ENCODE peak calls at places on chromosomes 1 and 21, in five cellular contexts. One of them, this sample, is unnamed.

GRCh38 chr1:2971146-2971501 is 50.1 kb upstream of the ACTRT2 start:
- DNase-seq in spleen: peak; percentile 49
- DNase-seq in tibial artery: peak; percentile 61
- DNase-seq in brain microvascular endothelial cell: no peak
- DNase-seq in heart right ventricle: no peak
- DNase-seq in this sample: no peak

GRCh38 chr21:42523941-42524340 is 10.3 kb downstream of the SLC37A1 start:
- DNase-seq in spleen: no peak
- DNase-seq in tibial artery: peak; percentile 42
- DNase-seq in brain microvascular endothelial cell: no peak
- DNase-seq in heart right ventricle: no peak
- DNase-seq in this sample: no peak

GRCh38 chr1:116147972-116148371 is 36.8 kb downstream of the MAB21L3 start:
- DNase-seq in spleen: no peak
- DNase-seq in tibial artery: no peak
- DNase-seq in brain microvascular endothelial cell: no peak
- DNase-seq in heart right ventricle: no peak
- DNase-seq in this sample: no peak

GRCh38 chr1:77406661-77407060 is 124.8 kb downstream of the AK5 start:
- DNase-seq in spleen: no peak
- DNase-seq in tibial artery: no peak
- DNase-seq in brain microvascular endothelial cell: no peak
- DNase-seq in heart right ventricle: no peak
- DNase-seq in this sample: no peak

GRCh38 chr1:197200468-197200899 is 54.0 kb upstream of the ASPM start:
- DNase-seq in spleen: no peak
- DNase-seq in tibial artery: no peak
- DNase-seq in brain microvascular endothelial cell: no peak
- DNase-seq in heart right ventricle: peak; percentile 11
- DNase-seq in this sample: peak; percentile 61

GRCh38 chr1:1969953-1970716 is 33.5 kb downstream of the CFAP74 start:
- DNase-seq in spleen: no peak
- DNase-seq in tibial artery: no peak
- DNase-seq in brain microvascular endothelial cell: no peak
- DNase-seq in heart right ventricle: no peak
- DNase-seq in this sample: no peak

GRCh38 chr1:222464841-222465210 is 83.1 kb downstream of the HHIPL2 start:
- DNase-seq in spleen: peak; percentile 84
- DNase-seq in tibial artery: peak; percentile 72
- DNase-seq in brain microvascular endothelial cell: peak; percentile 66
- DNase-seq in heart right ventricle: peak; percentile 47
- DNase-seq in this sample: peak; percentile 82

GRCh38 chr1:114336360-114336759 is 174.6 kb downstream of the TRIM33 start:
- DNase-seq in spleen: no peak
- DNase-seq in tibial artery: no peak
- DNase-seq in brain microvascular endothelial cell: no peak
- DNase-seq in heart right ventricle: no peak
- DNase-seq in this sample: no peak

GRCh38 chr1:6316240-6317100 is 55.6 kb upstream of the GPR153 start:
- DNase-seq in spleen: no peak
- DNase-seq in tibial artery: no peak
- DNase-seq in brain microvascular endothelial cell: no peak
- DNase-seq in heart right ventricle: no peak
- DNase-seq in this sample: no peak

GRCh38 chr1:171748651-171749050 is 6.8 kb upstream of the VAMP4 start:
- DNase-seq in spleen: no peak
- DNase-seq in tibial artery: no peak
- DNase-seq in brain microvascular endothelial cell: no peak
- DNase-seq in heart right ventricle: no peak
- DNase-seq in this sample: no peak

GRCh38 chr1:97053275-97053674 is 331.7 kb downstream of the PTBP2 start:
- DNase-seq in spleen: no peak
- DNase-seq in tibial artery: no peak
- DNase-seq in brain microvascular endothelial cell: no peak
- DNase-seq in heart right ventricle: no peak
- DNase-seq in this sample: no peak

GRCh38 chr21:26127918-26128317 is 42.7 kb downstream of the APP start:
- DNase-seq in spleen: no peak
- DNase-seq in tibial artery: no peak
- DNase-seq in brain microvascular endothelial cell: peak; percentile 53
- DNase-seq in heart right ventricle: no peak
- DNase-seq in this sample: peak; percentile 54

GRCh38 chr1:23554481-23555224 is 4.6 kb downstream of the ID3 start:
- DNase-seq in spleen: peak; percentile 97
- DNase-seq in tibial artery: peak; percentile 93
- DNase-seq in brain microvascular endothelial cell: peak; percentile 85
- DNase-seq in heart right ventricle: peak; percentile 89
- DNase-seq in this sample: peak; percentile 78

GRCh38 chr21:42734323-42734971 is 81.0 kb downstream of the PDE9A start:
- DNase-seq in spleen: no peak
- DNase-seq in tibial artery: no peak
- DNase-seq in brain microvascular endothelial cell: no peak
- DNase-seq in heart right ventricle: no peak
- DNase-seq in this sample: no peak

GRCh38 chr1:246476771-246477170 is 30.3 kb downstream of the SMYD3 start:
- DNase-seq in spleen: no peak
- DNase-seq in tibial artery: no peak
- DNase-seq in brain microvascular endothelial cell: no peak
- DNase-seq in heart right ventricle: no peak
- DNase-seq in this sample: no peak

GRCh38 chr1:224393331-224393730 is 36.7 kb downstream of the CNIH4 start:
- DNase-seq in spleen: no peak
- DNase-seq in tibial artery: no peak
- DNase-seq in brain microvascular endothelial cell: no peak
- DNase-seq in heart right ventricle: no peak
- DNase-seq in this sample: no peak

GRCh38 chr1:47334765-47335435 is 1.3 kb downstream of the CMPK1 start:
- DNase-seq in spleen: no peak
- DNase-seq in tibial artery: no peak
- DNase-seq in brain microvascular endothelial cell: no peak
- DNase-seq in heart right ventricle: no peak
- DNase-seq in this sample: peak; percentile 11

GRCh38 chr1:20167126-20167525 is 18.8 kb upstream of the UBXN10 start:
- DNase-seq in spleen: no peak
- DNase-seq in tibial artery: no peak
- DNase-seq in brain microvascular endothelial cell: no peak
- DNase-seq in heart right ventricle: no peak
- DNase-seq in this sample: no peak

GRCh38 chr21:32173106-32173755 is 105.6 kb downstream of the MIS18A start:
- DNase-seq in spleen: no peak
- DNase-seq in tibial artery: no peak
- DNase-seq in brain microvascular endothelial cell: no peak
- DNase-seq in heart right ventricle: no peak
- DNase-seq in this sample: peak; percentile 22

GRCh38 chr1:36768486-36769178 is 265.7 kb downstream of the GRIK3 start:
- DNase-seq in spleen: peak; percentile 45
- DNase-seq in tibial artery: peak; percentile 50
- DNase-seq in brain microvascular endothelial cell: no peak
- DNase-seq in heart right ventricle: no peak
- DNase-seq in this sample: no peak

GRCh38 chr1:116826818-116827606 is 72.8 kb downstream of the CD2 start:
- DNase-seq in spleen: no peak
- DNase-seq in tibial artery: no peak
- DNase-seq in brain microvascular endothelial cell: peak; percentile 64
- DNase-seq in heart right ventricle: no peak
- DNase-seq in this sample: peak; percentile 74

GRCh38 chr1:233509596-233509995 is 104.3 kb upstream of the KCNK1 start:
- DNase-seq in spleen: no peak
- DNase-seq in tibial artery: no peak
- DNase-seq in brain microvascular endothelial cell: no peak
- DNase-seq in heart right ventricle: no peak
- DNase-seq in this sample: no peak

GRCh38 chr1:47483651-47484050 is 45.8 kb downstream of the FOXD2 start:
- DNase-seq in spleen: no peak
- DNase-seq in tibial artery: no peak
- DNase-seq in brain microvascular endothelial cell: no peak
- DNase-seq in heart right ventricle: no peak
- DNase-seq in this sample: no peak

GRCh38 chr1:70084314-70084915 is 121.0 kb downstream of the LRRC40 start:
- DNase-seq in spleen: no peak
- DNase-seq in tibial artery: no peak
- DNase-seq in brain microvascular endothelial cell: no peak
- DNase-seq in heart right ventricle: no peak
- DNase-seq in this sample: peak; percentile 22

GRCh38 chr1:1364266-1364665 is 5.9 kb upstream of the MXRA8 start:
- DNase-seq in spleen: no peak
- DNase-seq in tibial artery: no peak
- DNase-seq in brain microvascular endothelial cell: no peak
- DNase-seq in heart right ventricle: no peak
- DNase-seq in this sample: no peak

GRCh38 chr1:24912359-24913273 is 17.5 kb downstream of the RUNX3 start:
- DNase-seq in spleen: no peak
- DNase-seq in tibial artery: no peak
- DNase-seq in brain microvascular endothelial cell: no peak
- DNase-seq in heart right ventricle: no peak
- DNase-seq in this sample: no peak

GRCh38 chr1:183370399-183371058 is 47.7 kb downstream of the NMNAT2 start:
- DNase-seq in spleen: no peak
- DNase-seq in tibial artery: no peak
- DNase-seq in brain microvascular endothelial cell: no peak
- DNase-seq in heart right ventricle: no peak
- DNase-seq in this sample: no peak

DNA sequence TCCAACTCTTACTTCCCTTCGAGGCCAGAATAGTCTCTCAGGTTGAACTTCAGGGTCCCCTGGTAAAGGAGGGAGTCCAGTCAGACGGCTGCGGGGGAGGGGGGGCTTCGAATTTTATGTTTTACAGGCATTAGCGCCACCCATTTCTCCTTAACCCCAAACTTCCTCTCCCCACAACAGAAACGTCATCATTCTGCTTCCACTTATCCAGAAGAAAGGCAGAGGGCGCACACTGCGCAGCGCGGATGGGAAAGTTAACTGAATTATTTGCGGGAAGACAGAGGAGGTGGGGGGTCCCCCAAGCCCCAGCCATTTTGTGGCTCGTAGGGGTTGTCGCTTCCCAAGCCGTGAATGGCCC is 529 bp upstream of the PRMT2 start:
- DNase-seq in spleen: no peak
- DNase-seq in tibial artery: no peak
- DNase-seq in brain microvascular endothelial cell: peak; percentile 81
- DNase-seq in heart right ventricle: peak; percentile 74
- DNase-seq in this sample: peak; percentile 93
- TF ChIP-seq CTCF in spleen: no peak
- TF ChIP-seq CTCF in tibial artery: no peak
- TF ChIP-seq CTCF in brain microvascular endothelial cell: peak; percentile 43
- TF ChIP-seq CTCF in heart right ventricle: peak; percentile 35
- TF ChIP-seq CTCF in this sample: peak; percentile 27

GRCh38 chr1:209672705-209673630 is 2.2 kb upstream of the G0S2 start:
- DNase-seq in spleen: no peak
- DNase-seq in tibial artery: no peak
- DNase-seq in brain microvascular endothelial cell: no peak
- DNase-seq in heart right ventricle: no peak
- DNase-seq in this sample: peak; percentile 54

GRCh38 chr1:209674957-209675566 is at the start of gene G0S2:
- DNase-seq in spleen: peak; percentile 91
- DNase-seq in tibial artery: no peak
- DNase-seq in brain microvascular endothelial cell: no peak
- DNase-seq in heart right ventricle: peak; percentile 81
- DNase-seq in this sample: peak; percentile 39

GRCh38 chr1:209678981-209679539 is 3.8 kb downstream of the G0S2 start:
- DNase-seq in spleen: no peak
- DNase-seq in tibial artery: no peak
- DNase-seq in brain microvascular endothelial cell: no peak
- DNase-seq in heart right ventricle: no peak
- DNase-seq in this sample: no peak

GRCh38 chr1:209673631-209674417 is 1.4 kb upstream of the G0S2 start:
- DNase-seq in spleen: peak; percentile 77
- DNase-seq in tibial artery: no peak
- DNase-seq in brain microvascular endothelial cell: no peak
- DNase-seq in heart right ventricle: no peak
- DNase-seq in this sample: peak; percentile 77

DNA sequence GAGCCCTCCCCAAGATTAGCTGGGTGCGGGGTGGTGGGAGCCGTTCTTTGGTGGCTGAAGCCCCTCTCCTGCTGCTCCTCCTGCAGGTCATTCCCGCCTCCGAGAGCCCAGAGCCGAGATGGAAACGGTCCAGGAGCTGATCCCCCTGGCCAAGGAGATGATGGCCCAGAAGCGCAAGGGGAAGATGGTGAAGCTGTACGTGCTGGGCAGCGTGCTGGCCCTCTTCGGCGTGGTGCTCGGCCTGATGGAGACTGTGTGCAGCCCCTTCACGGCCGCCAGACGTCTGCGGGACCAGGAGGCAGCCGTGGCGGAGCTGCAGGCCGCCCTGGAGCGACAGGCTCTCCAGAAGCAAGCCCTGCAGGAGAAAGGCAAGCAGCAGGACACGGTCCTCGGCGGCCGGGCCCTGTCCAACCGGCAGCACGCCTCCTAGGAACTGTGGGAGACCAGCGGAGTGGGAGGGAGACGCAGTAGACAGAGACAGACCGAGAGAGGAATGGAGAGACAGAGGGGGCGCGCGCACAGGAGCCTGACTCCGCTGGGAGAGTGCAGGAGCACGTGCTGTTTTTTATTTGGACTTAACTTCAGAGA is 449 bp downstream of the G0S2 start:
- DNase-seq in spleen: peak; percentile 85
- DNase-seq in tibial artery: no peak
- DNase-seq in brain microvascular endothelial cell: no peak
- DNase-seq in heart right ventricle: no peak
- DNase-seq in this sample: peak; percentile 41
- TF ChIP-seq CTCF in spleen: no peak
- TF ChIP-seq CTCF in tibial artery: no peak
- TF ChIP-seq CTCF in brain microvascular endothelial cell: no peak
- TF ChIP-seq CTCF in heart right ventricle: no peak
- TF ChIP-seq CTCF in this sample: no peak

GRCh38 chr1:58432813-58433668 is 113.5 kb downstream of the OMA1 start:
- DNase-seq in spleen: no peak
- DNase-seq in tibial artery: peak; percentile 74
- DNase-seq in brain microvascular endothelial cell: peak; percentile 35
- DNase-seq in heart right ventricle: no peak
- DNase-seq in this sample: peak; percentile 95
- TF ChIP-seq CTCF in spleen: no peak
- TF ChIP-seq CTCF in tibial artery: no peak
- TF ChIP-seq CTCF in brain microvascular endothelial cell: peak; percentile 35
- TF ChIP-seq CTCF in heart right ventricle: no peak
- TF ChIP-seq CTCF in this sample: no peak

GRCh38 chr1:180026556-180026955 is 71.9 kb downstream of the CEP350 start:
- DNase-seq in spleen: no peak
- DNase-seq in tibial artery: no peak
- DNase-seq in brain microvascular endothelial cell: peak; percentile 23
- DNase-seq in heart right ventricle: no peak
- DNase-seq in this sample: peak; percentile 19

GRCh38 chr1:180033387-180033786 is 78.8 kb downstream of the CEP350 start:
- DNase-seq in spleen: no peak
- DNase-seq in tibial artery: no peak
- DNase-seq in brain microvascular endothelial cell: no peak
- DNase-seq in heart right ventricle: no peak
- DNase-seq in this sample: no peak

GRCh38 chr1:180027949-180028445 is 73.4 kb downstream of the CEP350 start:
- DNase-seq in spleen: no peak
- DNase-seq in tibial artery: no peak
- DNase-seq in brain microvascular endothelial cell: peak; percentile 13
- DNase-seq in heart right ventricle: no peak
- DNase-seq in this sample: peak; percentile 82

GRCh38 chr1:180029524-180030130 is 75.0 kb downstream of the CEP350 start:
- DNase-seq in spleen: no peak
- DNase-seq in tibial artery: no peak
- DNase-seq in brain microvascular endothelial cell: no peak
- DNase-seq in heart right ventricle: no peak
- DNase-seq in this sample: no peak

GRCh38 chr1:180028864-180029263 is 74.3 kb downstream of the CEP350 start:
- DNase-seq in spleen: no peak
- DNase-seq in tibial artery: no peak
- DNase-seq in brain microvascular endothelial cell: no peak
- DNase-seq in heart right ventricle: no peak
- DNase-seq in this sample: no peak
- TF ChIP-seq CTCF in spleen: no peak
- TF ChIP-seq CTCF in tibial artery: no peak
- TF ChIP-seq CTCF in brain microvascular endothelial cell: no peak
- TF ChIP-seq CTCF in heart right ventricle: no peak
- TF ChIP-seq CTCF in this sample: peak; percentile 23

This sample was measured in fibroblast of lung.